ENCODE peak calls at places on chromosome 22, in six cellular contexts. P, W, Z, M, U and E are unnamed samples.

GRCh38 chr22:50027639-50028537 is 15.3 kb upstream of the IL17REL start:
- DNase-seq in P (peak; percentile 44), W (no peak), Z (no peak), M (peak; percentile 10), U (no peak), E (peak; percentile 67)

GRCh38 chr22:21657361-21658118 is 8.3 kb upstream of the PPIL2 start:
- DNase-seq in P (peak; percentile 91), W (peak; percentile 93), Z (peak; percentile 55), M (peak; percentile 32), U (peak; percentile 84), E (peak; percentile 88)

GRCh38 chr22:49735411-49736311 is 92.0 kb downstream of the BRD1 start:
- DNase-seq in P (no peak), W (no peak), Z (peak; percentile 8), M (no peak), U (peak; percentile 26), E (no peak)

GRCh38 chr22:46096706-46097230 is 53.6 kb upstream of the PPARA start:
- DNase-seq in P (no peak), W (no peak), Z (no peak), M (no peak), U (no peak), E (no peak)

GRCh38 chr22:37179126-37179470 is 8.9 kb downstream of the C1QTNF6 start:
- DNase-seq in P (no peak), W (no peak), Z (no peak), M (no peak), U (no peak), E (no peak)

GRCh38 chr22:22091400-22091878 is 108.9 kb upstream of the TOP3B start:
- DNase-seq in P (no peak), W (no peak), Z (no peak), M (no peak), U (no peak), E (no peak)

GRCh38 chr22:30606455-30607299 is at the start of gene TCN2:
- DNase-seq in P (peak; percentile 68), W (peak; percentile 70), Z (peak; percentile 83), M (peak; percentile 71), U (peak; percentile 36), E (peak; percentile 65)

GRCh38 chr22:42064629-42065028 is 6.0 kb downstream of the NAGA start:
- DNase-seq in P (no peak), W (no peak), Z (no peak), M (no peak), U (no peak), E (no peak)